ENCODE peak calls at places on chromosome 3, in five cellular contexts. A, U, F, C and Y are unnamed samples. For H3K4me1, the result is how much of the 10 kb centered on the place peaks cover.

GRCh38 chr3:173584093-173584833 is 186.7 kb downstream of the NLGN1 start:
- DNase-seq in U (peak), C (peak), A (peak), F (no peak), Y (no peak)

GRCh38 chr3:166060789-166061479 is 223.7 kb upstream of the BCHE start:
- DNase-seq in A (no peak), F (no peak), U (no peak), C (peak), Y (no peak)

GRCh38 chr3:73868688-73869315 is 244.1 kb upstream of the PDZRN3 start:
- DNase-seq in U (peak), A (peak), F (no peak), C (peak), Y (no peak)

GRCh38 chr3:166248784-166249183 is 411.6 kb upstream of the BCHE start:
- DNase-seq in A (no peak), C (peak), F (no peak), U (no peak), Y (no peak)

GRCh38 chr3:48018841-48019240 is 2.6 kb upstream of the MAP4 start:
- DNase-seq in F (no peak), U (peak), A (no peak), C (peak), Y (no peak)

GRCh38 chr3:111850481-111850880 is 8.6 kb upstream of the PHLDB2 start:
- DNase-seq in F (no peak), C (no peak), U (peak), A (no peak), Y (no peak)

GRCh38 chr3:52468336-52468735 is 12.9 kb downstream of the NISCH start:
- DNase-seq in U (peak), A (no peak), F (no peak), C (no peak), Y (no peak)

GRCh38 chr3:23874359-23875120 is 42.2 kb downstream of the NKIRAS1 start:
- DNase-seq in C (no peak), F (no peak), U (peak), A (no peak), Y (no peak)

GRCh38 chr3:107421170-107421792 is 44.0 kb downstream of the CCDC54 start:
- DNase-seq in A (peak), U (peak), F (peak), C (peak), Y (no peak)
- H3K4me3 ChIP-seq in A (no peak), U (peak), F (no peak), C (no peak), Y (peak)

DNA sequence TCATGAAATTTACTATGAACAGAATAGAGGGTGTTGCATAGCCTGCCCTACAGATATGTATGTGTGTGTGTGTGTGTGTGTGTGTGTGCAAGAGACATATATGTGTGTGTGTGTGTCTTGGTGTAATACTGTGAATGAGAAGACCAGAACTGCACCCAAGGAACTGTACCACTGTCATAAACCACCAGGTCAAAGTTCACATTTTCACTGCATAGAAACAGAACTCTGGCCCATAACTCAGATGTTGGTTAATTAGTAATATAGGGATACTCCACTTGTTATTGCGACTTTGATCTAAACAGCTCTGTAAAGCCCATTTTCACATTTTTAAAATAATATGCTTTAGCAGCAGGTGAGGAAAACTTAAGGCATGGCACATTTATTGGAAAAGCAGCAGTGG is 111.8 kb downstream of the IGF2BP2 start:
- DNase-seq in F (no peak), C (no peak), U (no peak), A (no peak), Y (no peak)
- H3K4me1 ChIP-seq in F (under half), C (under half), U (under half), A (under half), Y (under half)

GRCh38 chr3:138594935-138595259 is 837 bp upstream of the CEP70 start:
- DNase-seq in F (no peak), A (no peak), U (no peak), C (no peak), Y (no peak)
- H3K27ac ChIP-seq in F (peak), A (no peak), U (peak), C (no peak), Y (peak)

DNA sequence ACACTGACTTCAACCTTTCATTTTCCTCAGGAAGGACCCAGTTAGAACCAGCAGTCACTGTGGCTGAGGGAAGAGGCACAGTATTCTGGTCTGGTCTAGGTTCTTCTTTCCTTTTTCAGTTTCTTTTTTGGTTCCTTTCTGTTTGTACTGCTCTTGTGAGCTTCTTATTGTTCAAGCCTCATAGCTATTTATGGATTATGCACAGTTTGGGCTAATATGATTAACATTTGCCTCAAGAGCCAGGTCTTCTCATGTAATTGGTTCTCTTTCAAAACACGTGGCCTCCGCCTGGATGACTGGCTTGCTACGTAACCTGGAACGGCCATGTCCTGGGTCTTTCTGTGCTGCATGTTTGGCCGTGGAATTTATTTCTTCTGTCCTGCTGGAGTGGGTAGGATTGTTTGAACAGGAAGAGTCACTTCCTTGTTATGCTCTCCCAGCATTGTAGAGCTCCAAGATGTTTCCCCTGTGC is 43.3 kb downstream of the RBMS3 start:
- DNase-seq in U (peak), C (no peak), A (no peak), F (no peak), Y (peak)
- H3K4me3 ChIP-seq in U (no peak), C (no peak), A (no peak), F (no peak), Y (peak)

GRCh38 chr3:179769411-179770247 is 116.8 kb downstream of the USP13 start:
- DNase-seq in A (no peak), C (no peak), U (no peak), F (no peak), Y (no peak)

GRCh38 chr3:179771797-179772196 is 119.0 kb downstream of the USP13 start:
- DNase-seq in A (no peak), U (no peak), C (peak), F (no peak), Y (no peak)

GRCh38 chr3:179765396-179765795 is 112.6 kb downstream of the USP13 start:
- DNase-seq in A (no peak), F (no peak), U (no peak), C (no peak), Y (no peak)

GRCh38 chr3:179766416-179767133 is 113.7 kb downstream of the USP13 start:
- DNase-seq in F (no peak), A (no peak), C (no peak), U (no peak), Y (no peak)

GRCh38 chr3:179768080-179768479 is 115.2 kb downstream of the USP13 start:
- DNase-seq in A (peak), C (peak), U (peak), F (no peak), Y (no peak)
- H3K4me1 ChIP-seq in A (under half), C (under half), U (under half), F (under half), Y (under half)

GRCh38 chr3:100073049-100073422 is 41.3 kb downstream of the FILIP1L start:
- DNase-seq in F (no peak), C (no peak), A (no peak), U (no peak), Y (no peak)
- H3K27ac ChIP-seq in F (no peak), C (no peak), A (no peak), U (peak), Y (peak)

DNA sequence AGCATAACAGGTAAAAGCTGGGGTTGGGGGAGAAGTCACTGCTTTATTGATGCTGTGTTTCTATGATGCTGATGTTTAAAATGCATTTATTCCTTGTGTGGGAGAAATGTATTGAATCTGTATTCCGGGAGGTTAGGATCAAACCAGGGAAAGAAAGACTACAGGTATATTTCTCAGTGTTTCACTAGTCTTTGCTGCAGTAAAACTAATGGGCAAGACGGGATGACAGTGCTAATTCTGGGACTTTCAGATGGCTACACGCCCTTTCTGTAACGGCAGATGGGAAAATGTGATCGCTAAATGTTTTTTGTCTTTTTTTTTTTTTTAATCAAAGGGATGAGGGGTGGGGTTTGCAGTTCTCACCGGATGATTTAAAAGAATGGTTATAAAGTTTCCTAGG is 392 bp downstream of the CNTN6 start:
- DNase-seq in U (no peak), C (no peak), A (no peak), F (no peak), Y (no peak)
- H3K4me3 ChIP-seq in U (no peak), C (no peak), A (peak), F (no peak), Y (no peak)